ENCODE peak calls at places on chromosomes 13 and 19, in nine cellular contexts. Y, J, R, N, W, B, P, U and A are unnamed samples.

GRCh38 chr13:98478134-98479129 is 98.5 kb downstream of the STK24 start:
- DNase-seq in W (no peak), B (no peak), Y (no peak), N (no peak), J (no peak), P (peak), R (peak), U (peak), A (no peak)

GRCh38 chr13:72530471-72530870 is 197.0 kb downstream of the MZT1 start:
- DNase-seq in J (no peak), P (no peak), R (peak), N (no peak), Y (no peak), W (no peak), B (no peak), U (no peak), A (no peak)

GRCh38 chr13:51698352-51698751 is 105.6 kb downstream of the DHRS12 start:
- DNase-seq in N (no peak), B (no peak), U (no peak), P (no peak), Y (no peak), J (no peak), R (no peak), W (no peak), A (no peak)

GRCh38 chr13:72458701-72459100 is 268.7 kb downstream of the MZT1 start:
- DNase-seq in W (no peak), B (no peak), N (no peak), J (peak), U (peak), P (no peak), R (peak), Y (no peak), A (no peak)

GRCh38 chr19:29724102-29724641 is 9.1 kb upstream of the C19orf12 start:
- DNase-seq in B (no peak), R (peak), U (peak), Y (peak), N (no peak), P (peak), J (no peak), W (no peak), A (no peak)

GRCh38 chr13:41130356-41130755 is 2.2 kb downstream of the KBTBD6 start:
- DNase-seq in P (no peak), Y (no peak), U (no peak), W (no peak), R (no peak), B (no peak), J (no peak), N (no peak), A (no peak)

GRCh38 chr13:23778879-23779278 is 110.3 kb downstream of the MIPEP start:
- DNase-seq in R (peak), P (no peak), Y (no peak), B (no peak), U (peak), N (no peak), J (no peak), W (no peak), A (no peak)

GRCh38 chr13:77751513-77752456 is 54.3 kb downstream of the SLAIN1 start:
- DNase-seq in P (peak), J (peak), R (peak), N (no peak), B (peak), W (no peak), Y (no peak), U (peak), A (peak)

GRCh38 chr19:36151144-36152051 is 849 bp downstream of the COX7A1 start:
- DNase-seq in Y (no peak), B (no peak), P (no peak), R (peak), U (peak), N (no peak), J (no peak), W (no peak), A (no peak)

GRCh38 chr19:29683009-29683408 is 17.7 kb downstream of the PLEKHF1 start:
- DNase-seq in N (no peak), J (no peak), W (no peak), B (peak), R (no peak), Y (no peak), U (peak), P (no peak), A (no peak)

GRCh38 chr13:110454956-110455355 is 106.6 kb downstream of the RAB20 start:
- DNase-seq in W (no peak), U (no peak), B (no peak), Y (no peak), P (no peak), N (no peak), R (no peak), J (no peak), A (no peak)

GRCh38 chr19:55136399-55137102 is 12.5 kb downstream of the TNNT1 start:
- DNase-seq in W (no peak), U (no peak), Y (no peak), P (no peak), N (no peak), R (no peak), J (no peak), B (no peak), A (no peak)

GRCh38 chr19:57025491-57025890 is 94.3 kb upstream of the USP29 start:
- DNase-seq in J (no peak), R (no peak), B (no peak), P (no peak), N (no peak), Y (no peak), U (no peak), W (no peak), A (no peak)

GRCh38 chr19:45645631-45646344 is 6.6 kb upstream of the EML2 start:
- DNase-seq in N (peak), B (peak), W (no peak), P (peak), J (peak), U (peak), Y (peak), R (peak), A (peak)

GRCh38 chr13:100209857-100210580 is 121.1 kb downstream of the PCCA start:
- DNase-seq in N (no peak), R (peak), W (no peak), Y (no peak), P (no peak), J (no peak), B (no peak), U (peak), A (no peak)

GRCh38 chr13:26025196-26025595 is 26.6 kb downstream of the SHISA2 start:
- DNase-seq in W (no peak), N (no peak), J (no peak), Y (no peak), R (no peak), U (no peak), B (peak), P (no peak), A (no peak)

GRCh38 chr13:110116072-110116487 is 190.9 kb downstream of the COL4A1 start:
- DNase-seq in N (no peak), J (peak), Y (peak), W (no peak), P (peak), B (no peak), R (peak), U (peak), A (no peak)

GRCh38 chr13:73767191-73767741 is 366.9 kb downstream of the KLF12 start:
- DNase-seq in Y (no peak), N (peak), R (no peak), J (no peak), U (no peak), P (no peak), W (no peak), B (no peak), A (no peak)

GRCh38 chr13:39417131-39417530 is 185.9 kb downstream of the LHFPL6 start:
- DNase-seq in J (no peak), P (peak), R (no peak), W (no peak), Y (no peak), N (no peak), B (peak), U (peak), A (no peak)

GRCh38 chr13:45770886-45771285 is 68.8 kb downstream of the CBY2 start:
- DNase-seq in P (no peak), N (no peak), U (no peak), B (no peak), R (no peak), Y (no peak), W (no peak), J (no peak), A (no peak)